ENCODE peak calls at places on chromosomes 6 and 20, in ten cellular contexts. J is spleen; A is HTR-8/SVneo; W is stimulated activated CD8-positive, alpha-beta memory T cell treated with anti-CD3 and anti-CD28 coated beads, Interleukin-12 subunit alpha, Interleukin-12 subunit beta, amount 100 ng/mL, for 4 hours; Q is AG04449; G is BJ; K is cardiac fibroblast; X is activated CD8-positive, alpha-beta T cell treated with anti-CD3 and anti-CD28 coated beads for 36 hours; H is Karpas-422; M is hippocampal formation. S is an unnamed sample.

GRCh38 chr6:51112731-51113130 is 294.1 kb downstream of the TFAP2B start:
- DNase-seq in M (no peak), G (no peak), H (no peak), Q (no peak), K (no peak), W (no peak), A (no peak), J (no peak), X (no peak), S (no peak)

GRCh38 chr6:160088069-160088773 is 33.4 kb upstream of the SLC22A1 start:
- DNase-seq in K (peak; percentile 88), G (peak; percentile 73), J (no peak), H (peak; percentile 49), Q (peak; percentile 50), W (no peak), M (peak; percentile 63), X (no peak), A (peak; percentile 79), S (no peak)

GRCh38 chr20:45515147-45515913 is at the start of gene SPINT3:
- DNase-seq in Q (no peak), A (no peak), W (no peak), J (no peak), X (no peak), H (no peak), M (no peak), G (no peak), K (no peak), S (no peak)

GRCh38 chr20:1371830-1372539 is 20.9 kb downstream of the FKBP1A start:
- DNase-seq in G (no peak), H (no peak), K (no peak), A (no peak), W (no peak), X (no peak), Q (no peak), J (no peak), M (no peak), S (no peak)

GRCh38 chr6:41318648-41319565 is 16.5 kb upstream of the NCR2 start:
- DNase-seq in A (peak; percentile 84), W (peak; percentile 67), H (peak; percentile 94), X (peak; percentile 90), Q (peak; percentile 17), K (peak; percentile 80), M (peak; percentile 27), G (peak; percentile 1), J (peak; percentile 97), S (peak; percentile 34)

GRCh38 chr6:157287923-157288322 is 35.4 kb downstream of the TMEM242 start:
- DNase-seq in M (no peak), G (no peak), K (no peak), A (no peak), Q (no peak), J (no peak), X (no peak), W (no peak), H (no peak), S (no peak)

GRCh38 chr20:7959484-7959883 is 19.2 kb upstream of the HAO1 start:
- DNase-seq in H (no peak), J (no peak), M (no peak), X (no peak), Q (no peak), K (no peak), W (no peak), G (no peak), A (no peak), S (no peak)

GRCh38 chr6:56953597-56954388 is 1.1 kb upstream of the BEND6 start:
- DNase-seq in K (peak; percentile 32), J (no peak), M (no peak), X (peak; percentile 20), W (no peak), G (no peak), H (no peak), Q (no peak), A (no peak), S (no peak)

GRCh38 chr20:6660441-6660840 is 107.0 kb upstream of the BMP2 start:
- DNase-seq in Q (no peak), A (no peak), X (no peak), G (no peak), K (no peak), J (no peak), H (no peak), M (no peak), W (no peak), S (no peak)

GRCh38 chr20:58174708-58175287 is 53.7 kb downstream of the ANKRD60 start:
- DNase-seq in W (no peak), J (no peak), G (no peak), Q (no peak), A (no peak), H (peak; percentile 29), M (no peak), X (no peak), K (no peak), S (no peak)

GRCh38 chr20:59697082-59697481 is 92.7 kb downstream of the PHACTR3 start:
- DNase-seq in Q (no peak), G (no peak), K (no peak), M (no peak), A (no peak), H (peak; percentile 15), J (no peak), X (no peak), W (no peak), S (no peak)

GRCh38 chr6:119669228-119669627 is 319.7 kb upstream of the MAN1A1 start:
- DNase-seq in G (no peak), X (no peak), A (no peak), M (no peak), Q (no peak), J (no peak), H (no peak), W (no peak), K (no peak), S (no peak)

GRCh38 chr6:30720738-30721197 is 616 bp downstream of the TUBB start:
- DNase-seq in Q (no peak), M (no peak), H (peak; percentile 94), G (no peak), W (peak; percentile 47), A (no peak), K (peak; percentile 52), X (peak; percentile 83), J (peak; percentile 94), S (no peak)

GRCh38 chr6:42322676-42323075 is 105.0 kb upstream of the MRPS10 start:
- DNase-seq in H (no peak), M (no peak), J (no peak), A (no peak), W (no peak), X (no peak), Q (no peak), K (no peak), G (no peak), S (no peak)

GRCh38 chr6:114080891-114081510 is 110.1 kb upstream of the HDAC2 start:
- DNase-seq in X (no peak), A (no peak), J (no peak), Q (no peak), M (no peak), H (no peak), K (peak; percentile 13), W (no peak), G (no peak), S (no peak)

GRCh38 chr6:53432318-53433161 is 83.8 kb upstream of the ELOVL5 start:
- DNase-seq in X (no peak), W (no peak), J (no peak), H (no peak), M (no peak), Q (no peak), G (peak; percentile 26), K (peak; percentile 84), A (peak; percentile 60), S (no peak)

GRCh38 chr6:158259136-158259535 is 53.1 kb upstream of the TULP4 start:
- DNase-seq in J (no peak), A (no peak), W (no peak), H (peak; percentile 67), M (no peak), X (no peak), K (no peak), G (no peak), Q (no peak), S (no peak)

GRCh38 chr20:34022843-34023234 is 29.1 kb downstream of the RALY start:
- DNase-seq in J (no peak), A (no peak), Q (no peak), X (no peak), H (no peak), W (no peak), M (no peak), K (no peak), G (no peak), S (no peak)